ENCODE peak calls at places on chromosomes 1 and 21, in ten cellular contexts. U is fibroblast of lung, C is upper lobe of right lung, G is cardiac muscle cell, Y is body of pancreas, P is choroid plexus epithelial cell, D is lung, Z is fibroblast of pulmonary artery, A is astrocyte of the spinal cord, F is cardiac fibroblast. J is an unnamed sample.

GRCh38 chr1:231116741-231117140 is 45.1 kb upstream of the TRIM67 start:
- DNase-seq in U (no peak), C (no peak), G (no peak), Y (no peak), P (no peak), D (no peak), Z (no peak), A (no peak), F (no peak), J (no peak)

GRCh38 chr1:9628541-9629444 is 22.7 kb upstream of the PIK3CD start:
- DNase-seq in U (no peak), C (no peak), G (no peak), Y (no peak), P (no peak), D (no peak), Z (no peak), A (no peak), F (no peak), J (no peak)

GRCh38 chr1:241972703-241973375 is 15.3 kb downstream of the BECN2 start:
- DNase-seq in U (peak), C (no peak), G (peak), Y (no peak), P (peak), D (no peak), Z (peak), A (peak), F (peak), J (peak)

GRCh38 chr1:246803373-246803772 is 79.2 kb downstream of the SCCPDH start:
- DNase-seq in U (no peak), C (no peak), G (no peak), Y (no peak), P (no peak), D (no peak), Z (no peak), A (no peak), F (no peak), J (no peak)

GRCh38 chr1:29166291-29166878 is 15.3 kb downstream of the SRSF4 start:
- DNase-seq in U (no peak), C (no peak), G (no peak), Y (no peak), P (no peak), D (no peak), Z (no peak), A (no peak), F (no peak), J (no peak)

GRCh38 chr1:201240171-201240570 is 43.1 kb upstream of the PKP1 start:
- DNase-seq in U (no peak), C (no peak), G (no peak), Y (no peak), P (no peak), D (no peak), Z (no peak), A (no peak), F (no peak), J (no peak)

GRCh38 chr1:164660415-164661174 is 101.6 kb downstream of the PBX1 start:
- DNase-seq in U (peak), C (no peak), G (no peak), Y (peak), P (peak), D (no peak), Z (peak), A (peak), F (peak), J (no peak)

GRCh38 chr1:235893840-235894239 is 27.1 kb upstream of the LYST start:
- DNase-seq in U (no peak), C (no peak), G (no peak), Y (no peak), P (no peak), D (no peak), Z (no peak), A (no peak), F (no peak), J (no peak)

GRCh38 chr21:16194851-16195251 is 465.1 kb downstream of the USP25 start:
- DNase-seq in U (peak), C (no peak), G (peak), Y (no peak), P (peak), D (no peak), Z (peak), A (peak), F (peak), J (peak)

GRCh38 chr1:94884101-94884875 is 42.6 kb downstream of the CNN3 start:
- DNase-seq in U (peak), C (no peak), G (peak), Y (peak), P (peak), D (no peak), Z (peak), A (peak), F (peak), J (peak)

GRCh38 chr1:184296466-184297243 is 90.2 kb upstream of the C1orf21 start:
- DNase-seq in U (peak), C (peak), G (peak), Y (peak), P (peak), D (peak), Z (peak), A (peak), F (peak), J (peak)

GRCh38 chr1:29577512-29577911 is 341.2 kb downstream of the PTPRU start:
- DNase-seq in U (no peak), C (no peak), G (no peak), Y (no peak), P (no peak), D (no peak), Z (no peak), A (no peak), F (no peak), J (no peak)

GRCh38 chr1:92447976-92448375 is 38.7 kb downstream of the GFI1 start:
- DNase-seq in U (no peak), C (no peak), G (no peak), Y (no peak), P (no peak), D (no peak), Z (no peak), A (no peak), F (no peak), J (no peak)

GRCh38 chr1:224632381-224632871 is 16.3 kb downstream of the CNIH3 start:
- DNase-seq in U (peak), C (no peak), G (no peak), Y (peak), P (peak), D (no peak), Z (peak), A (peak), F (peak), J (peak)

GRCh38 chr1:154427173-154428139 is 22.3 kb downstream of the IL6R start:
- DNase-seq in U (peak), C (no peak), G (no peak), Y (peak), P (peak), D (no peak), Z (peak), A (no peak), F (peak), J (peak)

GRCh38 chr1:179881642-179882252 is 338 bp upstream of the TOR1AIP1 start:
- DNase-seq in U (peak), C (no peak), G (no peak), Y (peak), P (peak), D (no peak), Z (peak), A (peak), F (no peak), J (peak)

GRCh38 chr1:234779160-234779538 is 169.2 kb upstream of the IRF2BP2 start:
- DNase-seq in U (no peak), C (no peak), G (no peak), Y (no peak), P (no peak), D (no peak), Z (no peak), A (no peak), F (no peak), J (no peak)

GRCh38 chr1:42998381-42998780 is 39.7 kb upstream of the SLC2A1 start:
- DNase-seq in U (peak), C (no peak), G (no peak), Y (no peak), P (no peak), D (no peak), Z (no peak), A (peak), F (no peak), J (no peak)

GRCh38 chr1:106290805-106291537 is 765.5 kb upstream of the PRMT6 start:
- DNase-seq in U (no peak), C (no peak), G (no peak), Y (no peak), P (no peak), D (no peak), Z (no peak), A (no peak), F (no peak), J (no peak)

GRCh38 chr1:172824199-172824598 is 165.3 kb downstream of the FASLG start:
- DNase-seq in U (peak), C (no peak), G (no peak), Y (no peak), P (peak), D (no peak), Z (no peak), A (peak), F (peak), J (peak)

GRCh38 chr1:229596961-229597699 is 28.8 kb downstream of the TAF5L start:
- DNase-seq in U (peak), C (no peak), G (no peak), Y (peak), P (peak), D (no peak), Z (peak), A (peak), F (peak), J (peak)

GRCh38 chr21:15065381-15066230 is 806 bp upstream of the NRIP1 start:
- DNase-seq in U (peak), C (peak), G (peak), Y (peak), P (peak), D (peak), Z (peak), A (peak), F (peak), J (peak)

GRCh38 chr1:206672011-206672688 is 12.6 kb upstream of the MAPKAPK2 start:
- DNase-seq in U (no peak), C (no peak), G (no peak), Y (no peak), P (no peak), D (no peak), Z (no peak), A (no peak), F (peak), J (no peak)

GRCh38 chr1:116956378-116956777 is 45.2 kb upstream of the CD101 start:
- DNase-seq in U (no peak), C (no peak), G (no peak), Y (no peak), P (no peak), D (no peak), Z (no peak), A (no peak), F (no peak), J (no peak)

GRCh38 chr21:18350216-18350615 is 53.4 kb downstream of the TMPRSS15 start:
- DNase-seq in U (peak), C (no peak), G (no peak), Y (no peak), P (peak), D (no peak), Z (peak), A (peak), F (no peak), J (peak)

GRCh38 chr1:184359909-184360308 is 26.9 kb upstream of the C1orf21 start:
- DNase-seq in U (no peak), C (no peak), G (no peak), Y (no peak), P (no peak), D (no peak), Z (no peak), A (no peak), F (no peak), J (no peak)

GRCh38 chr1:3473381-3473844 is 18.9 kb downstream of the ARHGEF16 start:
- DNase-seq in U (peak), C (no peak), G (no peak), Y (no peak), P (peak), D (no peak), Z (peak), A (peak), F (peak), J (peak)

GRCh38 chr1:10724948-10725852 is 71.2 kb downstream of the CASZ1 start:
- DNase-seq in U (peak), C (peak), G (no peak), Y (peak), P (peak), D (peak), Z (peak), A (peak), F (no peak), J (peak)

GRCh38 chr1:229640455-229640854 is 14.4 kb downstream of the URB2 start:
- DNase-seq in U (no peak), C (no peak), G (no peak), Y (no peak), P (no peak), D (no peak), Z (no peak), A (no peak), F (no peak), J (no peak)

GRCh38 chr1:91582431-91582921 is 81.8 kb downstream of the CDC7 start:
- DNase-seq in U (peak), C (no peak), G (no peak), Y (no peak), P (peak), D (no peak), Z (peak), A (peak), F (peak), J (peak)

GRCh38 chr1:221035680-221036153 is 156.5 kb downstream of the HLX start:
- DNase-seq in U (peak), C (no peak), G (no peak), Y (no peak), P (peak), D (no peak), Z (peak), A (peak), F (peak), J (peak)

GRCh38 chr1:58717979-58718378 is 18.1 kb upstream of the MYSM1 start:
- DNase-seq in U (no peak), C (no peak), G (no peak), Y (no peak), P (no peak), D (no peak), Z (no peak), A (no peak), F (no peak), J (no peak)

GRCh38 chr1:246690100-246690499 is 34.1 kb upstream of the SCCPDH start:
- DNase-seq in U (no peak), C (no peak), G (no peak), Y (no peak), P (no peak), D (no peak), Z (no peak), A (no peak), F (no peak), J (no peak)

GRCh38 chr1:25700626-25701025 is 84.0 kb downstream of the MAN1C1 start:
- DNase-seq in U (no peak), C (no peak), G (peak), Y (no peak), P (no peak), D (no peak), Z (no peak), A (no peak), F (no peak), J (no peak)
- TF ChIP-seq CTCF in U (no peak), C (no peak), G (peak), Y (no peak), P (peak), D (no peak), Z (peak), A (peak), F (peak), J (peak)

GRCh38 chr1:217562229-217562878 is 68.5 kb downstream of the GPATCH2 start:
- DNase-seq in U (peak), C (no peak), G (no peak), Y (no peak), P (peak), D (no peak), Z (peak), A (peak), F (peak), J (peak)

GRCh38 chr1:217561446-217561845 is 69.4 kb downstream of the GPATCH2 start:
- DNase-seq in U (peak), C (no peak), G (no peak), Y (no peak), P (peak), D (no peak), Z (peak), A (no peak), F (no peak), J (no peak)

GRCh38 chr1:217564833-217565232 is 66.1 kb downstream of the GPATCH2 start:
- DNase-seq in U (no peak), C (no peak), G (no peak), Y (no peak), P (no peak), D (no peak), Z (no peak), A (no peak), F (no peak), J (no peak)

GRCh38 chr1:217568200-217568599 is 62.7 kb downstream of the GPATCH2 start:
- DNase-seq in U (no peak), C (no peak), G (no peak), Y (no peak), P (no peak), D (no peak), Z (no peak), A (no peak), F (no peak), J (no peak)

DNA sequence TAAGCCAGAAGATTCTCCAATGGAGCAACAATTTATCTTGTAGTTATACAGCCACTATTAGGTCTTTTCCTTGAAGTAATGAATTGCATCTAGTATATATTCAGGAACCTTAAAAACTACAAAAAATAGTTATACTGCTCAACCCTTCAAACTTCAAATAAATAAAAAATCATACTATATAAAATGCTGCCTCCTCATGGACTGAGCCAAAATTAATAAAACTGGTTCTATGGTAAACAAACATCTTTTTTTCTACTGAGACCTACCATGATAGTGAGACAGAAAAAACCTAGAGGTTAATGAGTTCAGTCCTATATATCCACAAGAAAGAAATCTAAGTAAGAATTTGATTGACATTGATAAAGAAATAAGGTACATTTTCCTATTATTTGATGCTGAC is 67.7 kb downstream of the GPATCH2 start:
- DNase-seq in U (no peak), C (no peak), G (no peak), Y (no peak), P (no peak), D (no peak), Z (no peak), A (no peak), F (no peak), J (no peak)
- H3K4me3 ChIP-seq in U (no peak), C (no peak), G (no peak), Y (no peak), P (no peak), D (no peak), Z (no peak), A (no peak), F (no peak), J (no peak)

GRCh38 chr1:24567792-24568388 is 12.0 kb downstream of the NCMAP start:
- DNase-seq in U (no peak), C (peak), G (no peak), Y (peak), P (peak), D (peak), Z (no peak), A (no peak), F (no peak), J (no peak)
- TF ChIP-seq CTCF in U (no peak), C (no peak), G (no peak), Y (peak), P (no peak), D (no peak), Z (no peak), A (no peak), F (no peak), J (no peak)

GRCh38 chr1:151144474-151145157 is 1.8 kb downstream of the SEMA6C start:
- DNase-seq in U (peak), C (no peak), G (peak), Y (no peak), P (peak), D (peak), Z (peak), A (no peak), F (no peak), J (no peak)

GRCh38 chr1:151142411-151143056 is 3.9 kb downstream of the SEMA6C start:
- DNase-seq in U (no peak), C (no peak), G (no peak), Y (no peak), P (no peak), D (no peak), Z (no peak), A (no peak), F (no peak), J (no peak)

GRCh38 chr1:151143057-151143435 is 3.4 kb downstream of the SEMA6C start:
- DNase-seq in U (no peak), C (no peak), G (peak), Y (no peak), P (no peak), D (no peak), Z (no peak), A (no peak), F (no peak), J (no peak)

GRCh38 chr1:151145158-151146071 is 1.0 kb downstream of the SEMA6C start:
- DNase-seq in U (peak), C (peak), G (peak), Y (no peak), P (peak), D (no peak), Z (peak), A (no peak), F (peak), J (peak)

GRCh38 chr1:151143986-151144385 is 2.4 kb downstream of the SEMA6C start:
- DNase-seq in U (no peak), C (no peak), G (no peak), Y (no peak), P (no peak), D (no peak), Z (no peak), A (no peak), F (no peak), J (no peak)
- H3K4me3 ChIP-seq in U (no peak), C (no peak), G (no peak), Y (no peak), P (no peak), D (no peak), Z (no peak), A (no peak), F (no peak), J (no peak)

GRCh38 chr1:208475449-208475848 is 231.3 kb upstream of the PLXNA2 start:
- DNase-seq in U (peak), C (no peak), G (no peak), Y (peak), P (peak), D (no peak), Z (peak), A (peak), F (peak), J (peak)

GRCh38 chr1:208479435-208479834 is 235.3 kb upstream of the PLXNA2 start:
- DNase-seq in U (no peak), C (no peak), G (no peak), Y (no peak), P (no peak), D (no peak), Z (no peak), A (no peak), F (no peak), J (no peak)

GRCh38 chr1:208476825-208477170 is 232.6 kb upstream of the PLXNA2 start:
- DNase-seq in U (no peak), C (no peak), G (no peak), Y (no peak), P (no peak), D (no peak), Z (no peak), A (no peak), F (no peak), J (no peak)

DNA sequence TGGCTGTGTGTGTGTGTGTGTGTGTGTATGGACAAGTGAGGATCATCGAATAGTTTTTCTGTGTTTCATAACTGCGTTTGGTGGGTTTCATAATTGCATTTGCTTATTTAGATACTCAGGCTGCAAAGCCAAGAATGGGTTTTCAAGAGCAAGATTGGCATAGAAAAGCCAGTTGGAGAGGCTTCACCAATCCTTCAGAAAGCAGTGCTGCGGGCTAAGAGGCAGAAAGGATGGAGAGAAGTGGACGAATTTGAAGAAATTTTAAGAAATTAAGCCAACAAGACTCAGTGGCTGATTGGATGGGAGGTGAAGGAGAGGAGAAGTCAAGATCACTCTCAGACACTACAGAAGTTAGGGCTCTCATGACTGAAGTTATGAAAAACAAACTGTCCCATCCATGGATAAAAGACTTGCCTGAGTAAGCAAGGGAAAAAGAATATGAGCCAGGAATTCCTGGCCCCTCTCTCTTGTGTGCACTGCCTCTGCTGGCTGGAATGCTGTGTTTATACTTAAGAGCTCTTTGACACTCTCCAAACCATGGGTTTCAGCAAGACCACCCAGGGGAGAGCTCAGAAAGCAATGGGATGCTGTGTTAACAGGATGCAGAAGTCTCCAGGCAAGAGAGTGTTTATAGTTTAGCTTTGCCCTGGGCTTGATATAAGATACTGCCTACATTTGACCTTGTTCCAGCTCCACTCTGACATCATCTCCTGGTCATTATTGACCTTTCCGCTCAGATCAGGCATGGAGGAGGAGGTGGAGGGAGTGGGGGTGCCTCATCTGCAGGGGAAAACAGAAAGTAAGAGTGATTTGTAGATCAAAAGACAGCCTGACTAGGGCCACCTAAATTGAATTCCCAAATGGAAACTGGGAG is 232.0 kb upstream of the PLXNA2 start:
- DNase-seq in U (peak), C (no peak), G (peak), Y (peak), P (peak), D (no peak), Z (no peak), A (peak), F (no peak), J (no peak)
- TF ChIP-seq CTCF in U (peak), C (peak), G (peak), Y (no peak), P (peak), D (no peak), Z (no peak), A (no peak), F (no peak), J (no peak)

J was measured in fibroblast of mammary gland.